ENCODE peak calls at places on chromosomes 3 and 15, in four cellular contexts. One of them, this sample, is unnamed. For H3K9me3, the result is how much of the 10 kb centered on the place peaks cover.

GRCh38 chr15:80985976-80986375 is 3.6 kb downstream of the MESD start:
- DNase-seq in body of pancreas: no peak
- DNase-seq in stomach: no peak
- DNase-seq in breast epithelium: no peak
- DNase-seq in this sample: no peak

GRCh38 chr15:74384566-74385441 is 17.4 kb upstream of the CYP11A1 start:
- DNase-seq in body of pancreas: no peak
- DNase-seq in stomach: peak
- DNase-seq in breast epithelium: no peak
- DNase-seq in this sample: peak

GRCh38 chr3:113754486-113755159 is 7.8 kb downstream of the ATP6V1A start:
- DNase-seq in body of pancreas: no peak
- DNase-seq in stomach: no peak
- DNase-seq in breast epithelium: no peak
- DNase-seq in this sample: no peak

GRCh38 chr3:28576590-28577220 is 228.1 kb upstream of the AZI2 start:
- DNase-seq in body of pancreas: no peak
- DNase-seq in stomach: no peak
- DNase-seq in breast epithelium: no peak
- DNase-seq in this sample: no peak

GRCh38 chr3:197485143-197485542 is 70.6 kb downstream of the BDH1 start:
- DNase-seq in body of pancreas: no peak
- DNase-seq in stomach: no peak
- DNase-seq in breast epithelium: no peak
- DNase-seq in this sample: no peak

GRCh38 chr15:73681073-73681472 is 3.1 kb upstream of the CD276 start:
- DNase-seq in body of pancreas: no peak
- DNase-seq in stomach: no peak
- DNase-seq in breast epithelium: no peak
- DNase-seq in this sample: no peak

GRCh38 chr3:194294199-194294887 is 56.8 kb downstream of the CPN2 start:
- DNase-seq in body of pancreas: no peak
- DNase-seq in stomach: no peak
- DNase-seq in breast epithelium: no peak
- DNase-seq in this sample: no peak

GRCh38 chr3:69085543-69086132 is 901 bp downstream of the ARL6IP5 start:
- DNase-seq in body of pancreas: peak
- DNase-seq in stomach: peak
- DNase-seq in breast epithelium: no peak
- DNase-seq in this sample: no peak

GRCh38 chr15:74403590-74403919 is 30.2 kb downstream of the SEMA7A start:
- DNase-seq in body of pancreas: no peak
- DNase-seq in stomach: no peak
- DNase-seq in breast epithelium: no peak
- DNase-seq in this sample: no peak

GRCh38 chr3:72141264-72141663 is 356.3 kb upstream of the PROK2 start:
- DNase-seq in body of pancreas: no peak
- DNase-seq in stomach: no peak
- DNase-seq in breast epithelium: no peak
- DNase-seq in this sample: no peak

GRCh38 chr15:55481842-55482241 is 26.2 kb downstream of the DNAAF4 start:
- DNase-seq in body of pancreas: no peak
- DNase-seq in stomach: no peak
- DNase-seq in breast epithelium: no peak
- DNase-seq in this sample: no peak

GRCh38 chr3:41148446-41148845 is 50.9 kb upstream of the CTNNB1 start:
- DNase-seq in body of pancreas: no peak
- DNase-seq in stomach: no peak
- DNase-seq in breast epithelium: no peak
- DNase-seq in this sample: no peak

GRCh38 chr15:92634046-92634445 is 21.5 kb downstream of the FAM174B start:
- DNase-seq in body of pancreas: peak
- DNase-seq in stomach: no peak
- DNase-seq in breast epithelium: no peak
- DNase-seq in this sample: no peak

GRCh38 chr15:61092387-61093157 is 136.5 kb downstream of the RORA start:
- DNase-seq in body of pancreas: no peak
- DNase-seq in stomach: no peak
- DNase-seq in breast epithelium: no peak
- DNase-seq in this sample: no peak

GRCh38 chr3:40719660-40720287 is 195.0 kb downstream of the ZNF621 start:
- DNase-seq in body of pancreas: peak
- DNase-seq in stomach: no peak
- DNase-seq in breast epithelium: no peak
- DNase-seq in this sample: no peak

GRCh38 chr15:74983725-74984231 is 11.6 kb upstream of the SCAMP5 start:
- DNase-seq in body of pancreas: no peak
- DNase-seq in stomach: no peak
- DNase-seq in breast epithelium: no peak
- DNase-seq in this sample: no peak

GRCh38 chr15:20356444-20357138 is 185.0 kb downstream of the GOLGA6L6 start:
- DNase-seq in body of pancreas: no peak
- DNase-seq in stomach: peak
- DNase-seq in breast epithelium: peak
- DNase-seq in this sample: peak

GRCh38 chr3:138569090-138569489 is 25.0 kb downstream of the CEP70 start:
- DNase-seq in body of pancreas: no peak
- DNase-seq in stomach: no peak
- DNase-seq in breast epithelium: no peak
- DNase-seq in this sample: no peak

GRCh38 chr3:23308986-23309625 is 106.0 kb downstream of the UBE2E2 start:
- DNase-seq in body of pancreas: no peak
- DNase-seq in stomach: no peak
- DNase-seq in breast epithelium: no peak
- DNase-seq in this sample: no peak

GRCh38 chr3:127590282-127590592 is 296 bp downstream of the TPRA1 start:
- DNase-seq in body of pancreas: no peak
- DNase-seq in stomach: no peak
- DNase-seq in breast epithelium: no peak
- DNase-seq in this sample: no peak

GRCh38 chr3:16073218-16073617 is 101.3 kb upstream of the GALNT15 start:
- DNase-seq in body of pancreas: no peak
- DNase-seq in stomach: no peak
- DNase-seq in breast epithelium: no peak
- DNase-seq in this sample: no peak

GRCh38 chr3:33915796-33916589 is 117.6 kb downstream of the PDCD6IP start:
- DNase-seq in body of pancreas: peak
- DNase-seq in stomach: no peak
- DNase-seq in breast epithelium: no peak
- DNase-seq in this sample: peak
- TF ChIP-seq CTCF in body of pancreas: no peak
- TF ChIP-seq CTCF in stomach: no peak
- TF ChIP-seq CTCF in breast epithelium: no peak
- TF ChIP-seq CTCF in this sample: no peak

GRCh38 chr3:20958161-20958560 is 772.2 kb upstream of the SGO1 start:
- DNase-seq in body of pancreas: no peak
- DNase-seq in stomach: no peak
- DNase-seq in breast epithelium: no peak
- DNase-seq in this sample: no peak
- H3K27ac ChIP-seq in body of pancreas: no peak
- H3K27ac ChIP-seq in stomach: no peak
- H3K27ac ChIP-seq in breast epithelium: no peak
- H3K27ac ChIP-seq in this sample: no peak

GRCh38 chr15:25060996-25061620 is 106.3 kb downstream of the SNRPN start:
- DNase-seq in body of pancreas: no peak
- DNase-seq in stomach: no peak
- DNase-seq in breast epithelium: peak
- DNase-seq in this sample: no peak
- H3K9me3 ChIP-seq in body of pancreas: under half
- H3K9me3 ChIP-seq in stomach: half or more
- H3K9me3 ChIP-seq in breast epithelium: half or more
- H3K9me3 ChIP-seq in this sample: half or more

GRCh38 chr3:146163584-146163983 is 2.6 kb upstream of the PLOD2 start:
- DNase-seq in body of pancreas: no peak
- DNase-seq in stomach: no peak
- DNase-seq in breast epithelium: no peak
- DNase-seq in this sample: no peak
- TF ChIP-seq CTCF in body of pancreas: no peak
- TF ChIP-seq CTCF in stomach: no peak
- TF ChIP-seq CTCF in breast epithelium: peak
- TF ChIP-seq CTCF in this sample: no peak

DNA sequence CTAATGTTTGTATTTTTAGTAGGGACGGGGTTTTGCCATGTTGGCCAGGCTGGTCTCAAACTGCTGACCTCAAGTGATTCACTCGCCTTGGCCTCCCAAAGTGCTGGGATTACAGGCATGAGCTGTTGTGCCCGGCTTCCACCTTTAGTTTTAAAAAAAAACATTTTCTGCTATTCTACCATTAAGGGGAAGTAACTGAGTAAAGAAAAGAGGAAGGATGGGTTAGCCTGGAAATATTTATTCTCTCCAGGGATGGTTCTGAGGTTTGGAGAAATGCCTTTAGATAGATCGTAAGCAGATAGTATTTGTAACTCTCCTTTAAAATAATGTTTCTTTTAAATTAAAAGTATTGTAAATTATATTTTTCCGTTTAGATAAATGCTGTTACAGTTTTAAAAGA is 3.2 kb downstream of the AP4E1 start:
- DNase-seq in body of pancreas: no peak
- DNase-seq in stomach: no peak
- DNase-seq in breast epithelium: no peak
- DNase-seq in this sample: no peak
- H3K27ac ChIP-seq in body of pancreas: no peak
- H3K27ac ChIP-seq in stomach: no peak
- H3K27ac ChIP-seq in breast epithelium: no peak
- H3K27ac ChIP-seq in this sample: no peak

GRCh38 chr15:25067725-25068309 is 113.0 kb downstream of the SNRPN start:
- DNase-seq in body of pancreas: no peak
- DNase-seq in stomach: no peak
- DNase-seq in breast epithelium: no peak
- DNase-seq in this sample: no peak

GRCh38 chr15:25070357-25070963 is 115.7 kb downstream of the SNRPN start:
- DNase-seq in body of pancreas: no peak
- DNase-seq in stomach: no peak
- DNase-seq in breast epithelium: no peak
- DNase-seq in this sample: no peak

GRCh38 chr15:25065876-25066275 is 111.1 kb downstream of the SNRPN start:
- DNase-seq in body of pancreas: no peak
- DNase-seq in stomach: no peak
- DNase-seq in breast epithelium: no peak
- DNase-seq in this sample: no peak

GRCh38 chr15:25066708-25067107 is 111.9 kb downstream of the SNRPN start:
- DNase-seq in body of pancreas: no peak
- DNase-seq in stomach: no peak
- DNase-seq in breast epithelium: no peak
- DNase-seq in this sample: no peak

DNA sequence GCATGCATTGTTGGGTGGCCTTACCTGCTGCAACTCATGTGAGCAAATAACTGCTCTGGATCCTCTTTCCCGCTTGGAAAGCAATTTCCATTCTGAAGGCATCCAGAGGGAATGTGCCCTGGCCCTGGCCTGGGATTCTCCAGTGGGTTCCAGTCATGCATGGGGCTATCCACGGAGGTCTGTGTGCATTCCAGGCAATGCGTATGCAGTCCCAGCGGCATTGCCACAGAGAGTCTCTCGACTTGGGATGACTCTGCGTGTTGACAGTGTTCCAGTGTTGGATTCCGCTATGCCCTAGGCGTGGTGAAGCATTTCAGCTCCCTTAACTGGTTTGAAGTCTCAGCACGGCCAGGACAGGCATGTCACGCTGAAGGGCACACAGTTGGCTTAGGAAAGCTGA is 113.9 kb downstream of the SNRPN start:
- DNase-seq in body of pancreas: no peak
- DNase-seq in stomach: no peak
- DNase-seq in breast epithelium: no peak
- DNase-seq in this sample: no peak
- H3K9me3 ChIP-seq in body of pancreas: under half
- H3K9me3 ChIP-seq in stomach: half or more
- H3K9me3 ChIP-seq in breast epithelium: half or more
- H3K9me3 ChIP-seq in this sample: half or more

DNA sequence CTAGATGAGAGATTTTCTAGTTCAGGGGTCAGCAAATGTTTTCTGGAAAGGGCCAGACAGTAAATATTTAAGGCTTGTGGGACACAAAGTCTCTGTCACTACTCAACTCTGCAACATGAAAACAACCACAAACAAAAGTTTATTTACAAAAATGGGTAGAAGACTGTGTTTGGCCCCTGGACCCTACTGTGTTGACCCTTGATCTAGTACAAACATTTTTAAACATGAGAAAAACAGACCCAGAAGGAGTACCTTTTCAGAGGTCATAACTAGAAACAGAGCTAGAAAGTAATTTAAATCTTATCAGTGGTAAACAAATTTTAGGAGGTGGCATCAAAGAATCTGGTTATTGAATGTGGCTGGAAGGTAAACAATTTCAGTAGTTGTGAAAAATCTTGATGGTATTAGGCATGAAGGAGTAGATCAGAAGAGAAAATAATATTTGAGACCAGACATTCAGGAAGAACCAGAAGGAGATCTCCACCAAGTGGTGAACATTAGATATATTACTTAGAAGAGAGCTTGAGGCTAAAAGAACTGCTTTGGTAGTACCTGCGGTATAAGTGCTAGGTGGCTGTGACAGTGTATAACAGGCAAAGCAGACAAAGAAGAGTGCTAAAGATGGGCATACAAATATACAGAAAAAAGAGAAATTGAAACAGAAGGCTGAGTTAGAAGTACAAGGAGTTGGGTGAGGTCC is 101.7 kb downstream of the NR1I2 start:
- DNase-seq in body of pancreas: no peak
- DNase-seq in stomach: no peak
- DNase-seq in breast epithelium: no peak
- DNase-seq in this sample: no peak
- TF ChIP-seq CTCF in body of pancreas: no peak
- TF ChIP-seq CTCF in stomach: no peak
- TF ChIP-seq CTCF in breast epithelium: no peak
- TF ChIP-seq CTCF in this sample: no peak